ENCODE peak calls at places on chromosomes 16 and 17, in ten cellular contexts. R is NCI-H1436; G is NCI-H1417; E is NCI-H146; L is COR-L47; Z is AG08396; H is iris pigment epithelial cell; O is activated CD8-positive, alpha-beta T cell treated with anti-CD3 and anti-CD28 coated beads for 36 hours; Q is mucosa of gallbladder; D is A549. A is an unnamed sample.

GRCh38 chr16:57624806-57625500 is 3.5 kb upstream of the ADGRG1 start:
- DNase-seq in H (no peak), D (no peak), E (no peak), G (no peak), L (no peak), R (no peak), Z (no peak), O (no peak), Q (no peak), A (no peak)

GRCh38 chr17:60435244-60436170 is 13.2 kb downstream of the CHCT1 start:
- DNase-seq in D (peak; percentile 85), H (peak; percentile 81), Z (peak; percentile 77), O (peak; percentile 64), G (peak; percentile 80), E (peak; percentile 60), L (peak; percentile 79), Q (peak; percentile 71), R (peak; percentile 85), A (peak; percentile 80)

GRCh38 chr17:27244481-27245223 is 49.3 kb upstream of the WSB1 start:
- DNase-seq in G (no peak), E (no peak), R (no peak), Z (peak; percentile 79), O (no peak), Q (peak; percentile 83), L (no peak), H (peak; percentile 98), D (peak; percentile 58), A (no peak)

GRCh38 chr16:69463876-69464275 is 39.5 kb downstream of the CYB5B start:
- DNase-seq in E (no peak), Q (no peak), Z (no peak), O (no peak), D (no peak), R (no peak), H (no peak), L (no peak), G (no peak), A (no peak)

GRCh38 chr17:79732804-79733691 is 2.3 kb downstream of the ENPP7 start:
- DNase-seq in H (peak; percentile 35), L (no peak), G (no peak), D (no peak), E (no peak), R (no peak), O (peak; percentile 26), Q (peak; percentile 48), Z (peak; percentile 37), A (no peak)

GRCh38 chr17:44767493-44767892 is 8.7 kb downstream of the ADAM11 start:
- DNase-seq in G (no peak), O (no peak), E (peak; percentile 81), L (no peak), Z (no peak), H (no peak), Q (no peak), R (no peak), D (no peak), A (no peak)

GRCh38 chr16:74563828-74564263 is 43.1 kb downstream of the GLG1 start:
- DNase-seq in Z (no peak), D (peak; percentile 41), Q (no peak), H (peak; percentile 75), E (no peak), O (peak; percentile 55), G (no peak), R (no peak), L (no peak), A (no peak)

GRCh38 chr17:83012161-83012800 is 67.1 kb upstream of the METRNL start:
- DNase-seq in H (no peak), Z (peak; percentile 62), D (no peak), R (no peak), L (no peak), E (no peak), G (no peak), Q (no peak), O (no peak), A (no peak)

GRCh38 chr16:66606000-66606751 is 1.7 kb downstream of the CMTM3 start:
- DNase-seq in R (no peak), Q (no peak), H (no peak), E (no peak), O (peak; percentile 33), G (no peak), L (no peak), Z (no peak), D (no peak), A (no peak)

GRCh38 chr17:27929990-27930389 is 36.8 kb upstream of the LYRM9 start:
- DNase-seq in O (no peak), L (no peak), E (no peak), Q (no peak), R (no peak), D (peak; percentile 9), H (peak; percentile 69), G (no peak), Z (peak; percentile 12), A (no peak)

GRCh38 chr17:61989509-61989908 is 61.7 kb upstream of the INTS2 start:
- DNase-seq in Q (no peak), L (no peak), E (no peak), D (no peak), O (no peak), H (no peak), Z (no peak), G (no peak), R (no peak), A (no peak)

GRCh38 chr16:4316732-4317461 is 1.0 kb downstream of the GLIS2 start:
- DNase-seq in R (peak; percentile 41), H (no peak), E (peak; percentile 96), G (peak; percentile 9), O (no peak), L (peak; percentile 95), Q (no peak), D (peak; percentile 81), Z (peak; percentile 71), A (peak; percentile 60)

GRCh38 chr16:83305092-83305491 is 502.7 kb upstream of the HSBP1 start:
- DNase-seq in H (peak; percentile 95), E (no peak), O (no peak), R (no peak), Q (no peak), Z (peak; percentile 18), D (no peak), L (no peak), G (no peak), A (no peak)

GRCh38 chr16:13390093-13390985 is 488.9 kb downstream of the SHISA9 start:
- DNase-seq in H (no peak), Z (no peak), R (no peak), E (no peak), O (no peak), G (peak; percentile 62), D (no peak), L (no peak), Q (no peak), A (no peak)

GRCh38 chr17:7549401-7550055 is 670 bp downstream of the TNFSF12 start:
- DNase-seq in H (no peak), R (no peak), D (peak; percentile 19), Z (no peak), G (no peak), L (no peak), E (no peak), Q (no peak), O (peak; percentile 69), A (no peak)

GRCh38 chr17:82799591-82799990 is 40.2 kb downstream of the ZNF750 start:
- DNase-seq in D (no peak), E (no peak), O (no peak), G (no peak), Q (no peak), Z (no peak), L (no peak), R (no peak), H (no peak), A (no peak)

GRCh38 chr16:12539185-12539929 is 264.3 kb downstream of the CPPED1 start:
- DNase-seq in R (no peak), Z (peak; percentile 31), H (peak; percentile 68), E (no peak), D (no peak), G (peak; percentile 40), O (peak; percentile 73), Q (no peak), L (no peak), A (no peak)

GRCh38 chr16:23757116-23757515 is 2.3 kb downstream of the CHP2 start:
- DNase-seq in H (no peak), G (no peak), E (no peak), Z (no peak), O (no peak), D (no peak), Q (no peak), R (no peak), L (no peak), A (no peak)

GRCh38 chr17:68456529-68457167 is 648 bp downstream of the WIPI1 start:
- DNase-seq in H (peak; percentile 94), D (peak; percentile 84), E (peak; percentile 74), G (no peak), Z (peak; percentile 84), Q (peak; percentile 78), O (no peak), L (no peak), R (no peak), A (peak; percentile 45)

GRCh38 chr17:33973491-33973890 is 281.6 kb upstream of the CCL2 start:
- DNase-seq in G (no peak), O (no peak), E (no peak), Q (no peak), D (no peak), R (no peak), L (no peak), Z (no peak), H (no peak), A (peak; percentile 32)

GRCh38 chr17:61305024-61305423 is 94.6 kb upstream of the TBX2 start:
- DNase-seq in L (no peak), Z (no peak), G (no peak), D (no peak), O (no peak), Q (no peak), H (peak; percentile 72), R (no peak), E (no peak), A (no peak)

GRCh38 chr16:997440-998051 is 16.0 kb downstream of the SOX8 start:
- DNase-seq in L (peak; percentile 82), D (peak; percentile 49), Z (no peak), O (peak; percentile 70), H (peak; percentile 57), G (no peak), Q (peak; percentile 78), E (no peak), R (no peak), A (no peak)

GRCh38 chr17:81980752-81981239 is 3.4 kb downstream of the ASPSCR1 start:
- DNase-seq in E (no peak), Z (no peak), H (no peak), D (no peak), G (no peak), L (no peak), Q (no peak), O (no peak), R (no peak), A (no peak)

GRCh38 chr17:15233022-15233805 is 31.9 kb downstream of the PMP22 start:
- DNase-seq in E (no peak), L (no peak), G (no peak), Q (no peak), Z (peak; percentile 70), D (peak; percentile 57), H (peak; percentile 70), O (peak; percentile 4), R (no peak), A (no peak)

GRCh38 chr17:17325816-17326215 is 22.6 kb downstream of the NT5M start:
- DNase-seq in Q (no peak), E (no peak), H (no peak), D (no peak), R (no peak), G (no peak), Z (no peak), L (no peak), O (no peak), A (no peak)

GRCh38 chr16:88773812-88774291 is 11.2 kb downstream of the PIEZO1 start:
- DNase-seq in E (peak; percentile 8), R (no peak), G (no peak), Q (no peak), H (peak; percentile 33), Z (peak; percentile 85), D (no peak), L (no peak), O (no peak), A (no peak)

GRCh38 chr17:40177275-40177874 is at the start of gene RAPGEFL1:
- DNase-seq in D (no peak), O (peak; percentile 94), Q (peak; percentile 84), L (peak; percentile 73), E (peak; percentile 70), H (peak; percentile 81), G (peak; percentile 73), R (peak; percentile 84), Z (peak; percentile 87), A (peak; percentile 64)

GRCh38 chr16:2598133-2598641 is 60.4 kb downstream of the PDPK1 start:
- DNase-seq in R (no peak), H (no peak), Z (no peak), D (no peak), E (no peak), G (no peak), Q (no peak), L (no peak), O (no peak), A (no peak)

A was measured in NCI-H774.